ENCODE peak calls at places on chromosomes 16 and 17, in six cellular contexts. K is prostate gland, O is sigmoid colon, Q is upper lobe of left lung, A is SK-N-SH, P is endothelial cell of umbilical vein. M is an unnamed sample.
A peak's percentile ranks its signal among the peaks of the same experiment; 100 is the strongest.

GRCh38 chr17:50539762-50540440 is 7.1 kb upstream of the SPATA20 start:
- DNase-seq in Q (no peak), K (peak; percentile 46), P (no peak), O (no peak), A (no peak), M (no peak)

GRCh38 chr17:32525116-32525515 is 38.3 kb downstream of the CDK5R1 start:
- DNase-seq in A (no peak), O (no peak), Q (no peak), K (no peak), P (no peak), M (no peak)

GRCh38 chr17:11925271-11926021 is 71.8 kb downstream of the ZNF18 start:
- DNase-seq in K (no peak), O (no peak), Q (no peak), P (no peak), A (no peak), M (no peak)

GRCh38 chr16:4217246-4218131 is 24.4 kb downstream of the SRL start:
- DNase-seq in P (no peak), K (peak; percentile 59), Q (peak; percentile 42), A (peak; percentile 77), O (no peak), M (no peak)

GRCh38 chr17:67700037-67700436 is 17.7 kb upstream of the NOL11 start:
- DNase-seq in Q (no peak), A (no peak), K (no peak), O (no peak), P (no peak), M (no peak)

GRCh38 chr17:70251704-70252103 is 82.4 kb downstream of the KCNJ2 start:
- DNase-seq in P (no peak), A (no peak), K (no peak), Q (no peak), O (no peak), M (no peak)

GRCh38 chr17:80886641-80887573 is 104.7 kb upstream of the CHMP6 start:
- DNase-seq in A (peak; percentile 64), P (no peak), K (no peak), Q (no peak), O (peak; percentile 52), M (no peak)

GRCh38 chr16:27355610-27356009 is 41.8 kb downstream of the IL4R start:
- DNase-seq in O (peak; percentile 82), Q (peak; percentile 63), K (no peak), P (peak; percentile 46), A (no peak), M (no peak)

GRCh38 chr16:64910351-64910750 is 211.5 kb downstream of the CDH11 start:
- DNase-seq in A (no peak), P (no peak), O (no peak), Q (no peak), K (no peak), M (peak; percentile 61)

GRCh38 chr17:39016193-39017153 is 49.3 kb upstream of the FBXO47 start:
- DNase-seq in O (no peak), Q (no peak), P (no peak), K (no peak), A (no peak), M (no peak)

GRCh38 chr16:67930191-67930590 is 1.5 kb downstream of the CTRL start:
- DNase-seq in A (no peak), Q (no peak), P (no peak), K (no peak), O (peak; percentile 61), M (no peak)

GRCh38 chr17:36602924-36603384 is 1.6 kb downstream of the MRM1 start:
- DNase-seq in K (no peak), O (peak; percentile 68), P (peak; percentile 69), A (peak; percentile 88), Q (peak; percentile 33), M (peak; percentile 47)

GRCh38 chr17:81383504-81384421 is 11.5 kb upstream of the BAHCC1 start:
- DNase-seq in K (no peak), P (no peak), Q (no peak), O (no peak), A (no peak), M (no peak)

DNA sequence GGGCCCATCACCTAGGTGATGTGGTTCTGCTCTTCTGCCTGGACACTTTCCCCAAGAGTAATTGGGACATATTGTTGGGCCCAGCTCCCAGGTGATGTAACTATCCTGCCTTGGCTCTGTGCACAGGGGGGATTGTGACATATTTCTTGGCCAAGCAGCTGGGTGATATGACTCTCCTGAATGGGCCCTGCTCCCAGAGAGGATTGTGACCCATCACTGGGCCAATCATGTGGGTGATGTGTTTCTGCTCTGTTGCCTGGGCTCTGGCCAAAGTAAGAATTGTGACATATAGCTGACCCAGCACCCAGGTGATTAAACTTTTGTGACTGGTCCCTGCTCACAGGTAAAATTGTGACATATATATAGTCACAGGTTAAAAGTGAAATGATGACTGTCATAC is 1904.9 kb downstream of the TP53TG3F start:
- DNase-seq in P (no peak), O (no peak), A (no peak), Q (no peak), K (no peak), M (no peak)
- H3K9me3 ChIP-seq in P (peaks cover 2% of the 10 kb centered on the region), O (no peaks in the 10 kb centered on the region), A (no peaks in the 10 kb centered on the region), Q (no peaks in the 10 kb centered on the region), K (no peaks in the 10 kb centered on the region), M (no peaks in the 10 kb centered on the region)

GRCh38 chr16:48969611-48970010 is 312.0 kb downstream of the CBLN1 start:
- DNase-seq in P (no peak), K (no peak), Q (no peak), A (no peak), O (no peak), M (no peak)

GRCh38 chr16:48971571-48972071 is 310.0 kb downstream of the CBLN1 start:
- DNase-seq in A (no peak), Q (no peak), P (no peak), O (no peak), K (no peak), M (no peak)

GRCh38 chr16:48972236-48972635 is 309.4 kb downstream of the CBLN1 start:
- DNase-seq in O (no peak), K (no peak), A (no peak), Q (no peak), P (no peak), M (no peak)

GRCh38 chr16:48965391-48965790 is 316.2 kb downstream of the CBLN1 start:
- DNase-seq in A (peak; percentile 59), K (no peak), O (no peak), Q (no peak), P (no peak), M (no peak)

GRCh38 chr16:48970216-48970615 is 311.4 kb downstream of the CBLN1 start:
- DNase-seq in Q (no peak), A (no peak), O (no peak), P (no peak), K (no peak), M (no peak)
- TF ChIP-seq POLR2AphosphoS5 in Q (no peak), A (no peak), O (no peak), P (no peak), K (no peak), M (no peak)

DNA sequence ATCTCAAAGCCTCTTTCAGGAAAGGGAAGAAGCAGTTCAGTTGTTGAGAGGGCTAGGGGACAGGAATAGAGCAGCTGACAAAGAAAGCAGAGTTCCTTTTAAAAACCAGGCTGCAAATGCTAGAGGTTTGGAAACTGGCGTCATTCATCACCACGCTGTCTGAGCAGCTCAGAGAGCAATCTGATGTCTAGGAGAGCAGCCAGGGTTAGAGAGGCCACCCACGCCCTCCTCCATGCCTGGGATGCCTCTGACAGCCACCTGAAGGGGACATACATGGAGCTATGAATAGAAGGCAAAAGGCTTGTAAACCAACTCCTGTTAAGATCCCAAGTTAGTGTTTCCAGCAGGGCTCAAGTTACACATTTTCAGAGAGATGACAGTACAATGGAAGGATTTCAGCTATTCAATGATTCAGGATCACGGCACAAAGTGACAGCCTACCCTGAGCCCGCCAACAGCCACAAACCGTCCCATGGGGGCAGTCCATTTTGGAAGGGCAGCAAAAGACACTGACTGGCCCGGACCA is 12.4 kb downstream of the RAB5C start:
- DNase-seq in A (no peak), Q (no peak), P (no peak), K (no peak), O (no peak), M (no peak)
- H3K36me3 ChIP-seq in A (peaks cover 20% of the 10 kb centered on the region), Q (peaks cover 25% of the 10 kb centered on the region), P (peaks cover 16% of the 10 kb centered on the region), K (no peaks in the 10 kb centered on the region), O (no peaks in the 10 kb centered on the region), M (peaks cover 25% of the 10 kb centered on the region)

GRCh38 chr17:22692066-22692800 is 999.9 kb downstream of the KCNJ18 start:
- DNase-seq in A (no peak), Q (no peak), P (no peak), K (no peak), O (peak; percentile 55), M (no peak)

GRCh38 chr17:22694362-22695227 is 1002.3 kb downstream of the KCNJ18 start:
- DNase-seq in O (no peak), Q (no peak), K (no peak), P (no peak), A (peak; percentile 81), M (no peak)

GRCh38 chr17:22695228-22695619 is 1002.9 kb downstream of the KCNJ18 start:
- DNase-seq in O (peak; percentile 57), A (peak; percentile 26), P (no peak), Q (no peak), K (no peak), M (no peak)

DNA sequence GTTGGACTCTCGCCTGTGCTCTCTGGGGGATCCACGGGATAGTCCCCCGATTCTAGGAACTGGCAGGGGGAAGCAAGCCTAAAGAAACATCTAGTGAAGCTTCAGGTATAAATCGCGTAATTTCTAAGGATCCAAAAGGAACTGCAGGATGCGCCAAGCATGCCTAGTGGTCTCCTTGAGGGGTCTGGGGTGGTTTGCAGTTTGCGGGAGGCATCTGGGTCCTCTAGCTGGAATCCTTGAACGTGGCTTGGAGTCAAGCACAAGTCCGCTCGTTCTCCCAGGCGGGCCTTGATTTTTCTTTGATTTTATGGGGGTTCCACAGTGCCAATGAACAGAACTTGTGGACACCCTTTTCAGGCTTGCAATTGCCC is 1000.5 kb downstream of the KCNJ18 start:
- DNase-seq in K (no peak), P (no peak), A (no peak), O (no peak), Q (no peak), M (no peak)
- H3K9me3 ChIP-seq in K (no peaks in the 10 kb centered on the region), P (no peaks in the 10 kb centered on the region), A (no peaks in the 10 kb centered on the region), O (no peaks in the 10 kb centered on the region), Q (no peaks in the 10 kb centered on the region), M (no peaks in the 10 kb centered on the region)

GRCh38 chr17:18988546-18989173 is 15.9 kb downstream of the FAM83G start:
- DNase-seq in K (no peak), O (no peak), P (no peak), Q (no peak), A (no peak), M (no peak)
- TF ChIP-seq POLR2AphosphoS5 in K (no peak), O (no peak), P (no peak), Q (no peak), A (no peak), M (no peak)

GRCh38 chr16:2450975-2451381 is 8.9 kb upstream of the TEDC2 start:
- DNase-seq in P (no peak), O (no peak), K (no peak), A (no peak), Q (no peak), M (no peak)
- H3K36me3 ChIP-seq in P (peaks cover 39% of the 10 kb centered on the region), O (no peaks in the 10 kb centered on the region), K (peaks cover 16% of the 10 kb centered on the region), A (peaks cover 11% of the 10 kb centered on the region), Q (peaks cover 42% of the 10 kb centered on the region), M (peaks cover 92% of the 10 kb centered on the region)